ENCODE peak calls at places on chromosomes 7 and 10, in nine cellular contexts. One of them, this sample, is unnamed.

GRCh38 chr10:4650109-4650508 is 175.9 kb upstream of the AKR1E2 start:
- DNase-seq in neural progenitor cell: no peak
- DNase-seq in GM23248: peak
- DNase-seq in hepatocyte: no peak
- DNase-seq in MM.1S: no peak
- DNase-seq in HCT116: no peak
- DNase-seq in OCI-LY7: no peak
- DNase-seq in PC-3: no peak
- DNase-seq in SK-N-SH: no peak
- DNase-seq in this sample: no peak

GRCh38 chr10:87504307-87504666 is 406 bp upstream of the MINPP1 start:
- DNase-seq in hepatocyte: no peak
- DNase-seq in MM.1S: no peak
- DNase-seq in OCI-LY7: peak
- DNase-seq in HCT116: no peak
- DNase-seq in neural progenitor cell: no peak
- DNase-seq in GM23248: no peak
- DNase-seq in PC-3: no peak
- DNase-seq in SK-N-SH: no peak
- DNase-seq in this sample: no peak

GRCh38 chr10:110625356-110625894 is 18.7 kb upstream of the RBM20 start:
- DNase-seq in HCT116: no peak
- DNase-seq in hepatocyte: no peak
- DNase-seq in neural progenitor cell: no peak
- DNase-seq in MM.1S: no peak
- DNase-seq in SK-N-SH: no peak
- DNase-seq in GM23248: no peak
- DNase-seq in PC-3: no peak
- DNase-seq in OCI-LY7: no peak
- DNase-seq in this sample: no peak

GRCh38 chr10:5945561-5946418 is 31.6 kb downstream of the IL15RA start:
- DNase-seq in MM.1S: no peak
- DNase-seq in neural progenitor cell: no peak
- DNase-seq in SK-N-SH: no peak
- DNase-seq in hepatocyte: peak
- DNase-seq in GM23248: peak
- DNase-seq in HCT116: no peak
- DNase-seq in PC-3: peak
- DNase-seq in OCI-LY7: no peak
- DNase-seq in this sample: peak

GRCh38 chr10:58817499-58817898 is 304.8 kb downstream of the BICC1 start:
- DNase-seq in MM.1S: no peak
- DNase-seq in OCI-LY7: no peak
- DNase-seq in PC-3: no peak
- DNase-seq in GM23248: no peak
- DNase-seq in HCT116: no peak
- DNase-seq in neural progenitor cell: no peak
- DNase-seq in hepatocyte: no peak
- DNase-seq in SK-N-SH: no peak
- DNase-seq in this sample: no peak

GRCh38 chr10:110887560-110887959 is 15.8 kb downstream of the PDCD4 start:
- DNase-seq in SK-N-SH: no peak
- DNase-seq in MM.1S: no peak
- DNase-seq in HCT116: no peak
- DNase-seq in neural progenitor cell: no peak
- DNase-seq in OCI-LY7: no peak
- DNase-seq in hepatocyte: no peak
- DNase-seq in PC-3: no peak
- DNase-seq in GM23248: no peak
- DNase-seq in this sample: no peak

GRCh38 chr7:54817125-54817524 is 58.1 kb upstream of the SEC61G start:
- DNase-seq in PC-3: no peak
- DNase-seq in OCI-LY7: no peak
- DNase-seq in GM23248: no peak
- DNase-seq in MM.1S: no peak
- DNase-seq in hepatocyte: no peak
- DNase-seq in neural progenitor cell: no peak
- DNase-seq in SK-N-SH: no peak
- DNase-seq in HCT116: no peak
- DNase-seq in this sample: no peak

GRCh38 chr7:512146-512510 is 7.5 kb downstream of the PDGFA start:
- DNase-seq in PC-3: no peak
- DNase-seq in HCT116: no peak
- DNase-seq in hepatocyte: no peak
- DNase-seq in GM23248: no peak
- DNase-seq in MM.1S: no peak
- DNase-seq in SK-N-SH: no peak
- DNase-seq in OCI-LY7: no peak
- DNase-seq in neural progenitor cell: no peak
- DNase-seq in this sample: no peak

GRCh38 chr7:142298009-142298408 is 40.2 kb upstream of the PRSS58 start:
- DNase-seq in MM.1S: peak
- DNase-seq in neural progenitor cell: peak
- DNase-seq in hepatocyte: peak
- DNase-seq in HCT116: peak
- DNase-seq in SK-N-SH: peak
- DNase-seq in PC-3: peak
- DNase-seq in OCI-LY7: peak
- DNase-seq in GM23248: peak
- DNase-seq in this sample: peak

GRCh38 chr10:116287906-116288501 is 15.0 kb upstream of the GFRA1 start:
- DNase-seq in SK-N-SH: peak
- DNase-seq in hepatocyte: peak
- DNase-seq in HCT116: peak
- DNase-seq in PC-3: peak
- DNase-seq in neural progenitor cell: peak
- DNase-seq in GM23248: peak
- DNase-seq in MM.1S: peak
- DNase-seq in OCI-LY7: peak
- DNase-seq in this sample: peak

GRCh38 chr10:22415072-22415471 is 69.8 kb downstream of the SPAG6 start:
- DNase-seq in HCT116: no peak
- DNase-seq in neural progenitor cell: no peak
- DNase-seq in SK-N-SH: no peak
- DNase-seq in MM.1S: no peak
- DNase-seq in PC-3: no peak
- DNase-seq in OCI-LY7: no peak
- DNase-seq in hepatocyte: no peak
- DNase-seq in GM23248: no peak
- DNase-seq in this sample: no peak

GRCh38 chr7:106371629-106372028 is 86.8 kb upstream of the NAMPT start:
- DNase-seq in PC-3: no peak
- DNase-seq in neural progenitor cell: no peak
- DNase-seq in MM.1S: no peak
- DNase-seq in hepatocyte: no peak
- DNase-seq in GM23248: no peak
- DNase-seq in SK-N-SH: no peak
- DNase-seq in OCI-LY7: peak
- DNase-seq in HCT116: no peak
- DNase-seq in this sample: no peak

GRCh38 chr7:48872548-48872947 is 51.8 kb upstream of the CDC14C start:
- DNase-seq in neural progenitor cell: no peak
- DNase-seq in GM23248: peak
- DNase-seq in HCT116: no peak
- DNase-seq in MM.1S: no peak
- DNase-seq in PC-3: no peak
- DNase-seq in OCI-LY7: no peak
- DNase-seq in hepatocyte: no peak
- DNase-seq in SK-N-SH: no peak
- DNase-seq in this sample: no peak
- TF ChIP-seq EZH2phosphoT487 in neural progenitor cell: no peak
- TF ChIP-seq EZH2phosphoT487 in GM23248: no peak
- TF ChIP-seq EZH2phosphoT487 in HCT116: no peak
- TF ChIP-seq EZH2phosphoT487 in MM.1S: no peak
- TF ChIP-seq EZH2phosphoT487 in PC-3: no peak
- TF ChIP-seq EZH2phosphoT487 in OCI-LY7: no peak
- TF ChIP-seq EZH2phosphoT487 in hepatocyte: no peak
- TF ChIP-seq EZH2phosphoT487 in SK-N-SH: no peak
- TF ChIP-seq EZH2phosphoT487 in this sample: no peak

GRCh38 chr10:113496124-113496523 is 56.7 kb upstream of the HABP2 start:
- DNase-seq in OCI-LY7: no peak
- DNase-seq in SK-N-SH: no peak
- DNase-seq in HCT116: no peak
- DNase-seq in MM.1S: no peak
- DNase-seq in neural progenitor cell: no peak
- DNase-seq in hepatocyte: no peak
- DNase-seq in GM23248: peak
- DNase-seq in PC-3: no peak
- DNase-seq in this sample: no peak

GRCh38 chr10:113493195-113493594 is 59.7 kb upstream of the HABP2 start:
- DNase-seq in PC-3: peak
- DNase-seq in neural progenitor cell: no peak
- DNase-seq in OCI-LY7: no peak
- DNase-seq in HCT116: no peak
- DNase-seq in MM.1S: no peak
- DNase-seq in SK-N-SH: no peak
- DNase-seq in hepatocyte: no peak
- DNase-seq in GM23248: peak
- DNase-seq in this sample: no peak

GRCh38 chr10:113494736-113495135 is 58.1 kb upstream of the HABP2 start:
- DNase-seq in OCI-LY7: no peak
- DNase-seq in HCT116: no peak
- DNase-seq in neural progenitor cell: no peak
- DNase-seq in PC-3: no peak
- DNase-seq in GM23248: peak
- DNase-seq in hepatocyte: no peak
- DNase-seq in MM.1S: no peak
- DNase-seq in SK-N-SH: no peak
- DNase-seq in this sample: peak

GRCh38 chr10:113492181-113492580 is 60.7 kb upstream of the HABP2 start:
- DNase-seq in OCI-LY7: no peak
- DNase-seq in hepatocyte: no peak
- DNase-seq in SK-N-SH: no peak
- DNase-seq in PC-3: no peak
- DNase-seq in HCT116: no peak
- DNase-seq in MM.1S: no peak
- DNase-seq in neural progenitor cell: no peak
- DNase-seq in GM23248: peak
- DNase-seq in this sample: no peak

DNA sequence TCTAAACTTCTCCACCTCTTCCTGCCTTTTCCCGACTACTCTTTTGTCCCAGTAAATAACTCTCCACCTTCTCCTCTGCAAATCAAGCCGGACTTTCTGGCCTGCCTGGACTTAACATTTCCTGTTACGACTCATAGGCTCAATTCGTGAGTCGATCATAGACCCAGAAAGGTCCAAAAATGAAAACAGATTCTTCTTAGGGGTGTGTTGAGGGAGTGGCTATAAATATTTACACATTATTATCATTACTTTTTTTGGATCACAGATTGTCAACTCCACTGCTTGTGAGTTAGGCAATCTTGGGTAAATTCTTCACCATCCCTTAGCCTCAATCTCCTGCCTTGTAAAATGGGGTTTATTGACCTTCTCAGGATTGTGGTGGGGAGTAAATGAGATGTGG is 58.9 kb upstream of the HABP2 start:
- DNase-seq in hepatocyte: no peak
- DNase-seq in HCT116: no peak
- DNase-seq in MM.1S: no peak
- DNase-seq in SK-N-SH: no peak
- DNase-seq in OCI-LY7: no peak
- DNase-seq in neural progenitor cell: no peak
- DNase-seq in PC-3: peak
- DNase-seq in GM23248: peak
- DNase-seq in this sample: no peak
- H3K4me2 ChIP-seq in hepatocyte: no peak
- H3K4me2 ChIP-seq in HCT116: no peak
- H3K4me2 ChIP-seq in MM.1S: no peak
- H3K4me2 ChIP-seq in SK-N-SH: no peak
- H3K4me2 ChIP-seq in OCI-LY7: no peak
- H3K4me2 ChIP-seq in neural progenitor cell: no peak
- H3K4me2 ChIP-seq in PC-3: peak
- H3K4me2 ChIP-seq in GM23248: peak
- H3K4me2 ChIP-seq in this sample: no peak

GRCh38 chr10:122341141-122341810 is 33.2 kb upstream of the PLEKHA1 start:
- DNase-seq in PC-3: no peak
- DNase-seq in MM.1S: no peak
- DNase-seq in neural progenitor cell: no peak
- DNase-seq in OCI-LY7: no peak
- DNase-seq in SK-N-SH: no peak
- DNase-seq in hepatocyte: no peak
- DNase-seq in HCT116: no peak
- DNase-seq in GM23248: no peak
- DNase-seq in this sample: no peak
- TF ChIP-seq EZH2phosphoT487 in PC-3: no peak
- TF ChIP-seq EZH2phosphoT487 in MM.1S: no peak
- TF ChIP-seq EZH2phosphoT487 in neural progenitor cell: no peak
- TF ChIP-seq EZH2phosphoT487 in OCI-LY7: no peak
- TF ChIP-seq EZH2phosphoT487 in SK-N-SH: no peak
- TF ChIP-seq EZH2phosphoT487 in hepatocyte: no peak
- TF ChIP-seq EZH2phosphoT487 in HCT116: no peak
- TF ChIP-seq EZH2phosphoT487 in GM23248: no peak
- TF ChIP-seq EZH2phosphoT487 in this sample: no peak

GRCh38 chr7:24731313-24731712 is 26.0 kb downstream of the GSDME start:
- DNase-seq in hepatocyte: no peak
- DNase-seq in PC-3: no peak
- DNase-seq in MM.1S: no peak
- DNase-seq in SK-N-SH: no peak
- DNase-seq in HCT116: no peak
- DNase-seq in neural progenitor cell: no peak
- DNase-seq in GM23248: no peak
- DNase-seq in OCI-LY7: no peak
- DNase-seq in this sample: no peak

GRCh38 chr7:24737281-24737680 is 20.0 kb downstream of the GSDME start:
- DNase-seq in HCT116: no peak
- DNase-seq in hepatocyte: no peak
- DNase-seq in GM23248: no peak
- DNase-seq in MM.1S: no peak
- DNase-seq in neural progenitor cell: no peak
- DNase-seq in SK-N-SH: no peak
- DNase-seq in OCI-LY7: no peak
- DNase-seq in PC-3: no peak
- DNase-seq in this sample: no peak

GRCh38 chr7:24732646-24733413 is 24.4 kb downstream of the GSDME start:
- DNase-seq in OCI-LY7: no peak
- DNase-seq in MM.1S: peak
- DNase-seq in neural progenitor cell: no peak
- DNase-seq in GM23248: peak
- DNase-seq in HCT116: no peak
- DNase-seq in SK-N-SH: no peak
- DNase-seq in PC-3: peak
- DNase-seq in hepatocyte: peak
- DNase-seq in this sample: no peak

GRCh38 chr7:24733414-24734060 is 23.7 kb downstream of the GSDME start:
- DNase-seq in SK-N-SH: no peak
- DNase-seq in MM.1S: peak
- DNase-seq in PC-3: no peak
- DNase-seq in OCI-LY7: no peak
- DNase-seq in GM23248: no peak
- DNase-seq in hepatocyte: no peak
- DNase-seq in neural progenitor cell: no peak
- DNase-seq in HCT116: no peak
- DNase-seq in this sample: no peak

DNA sequence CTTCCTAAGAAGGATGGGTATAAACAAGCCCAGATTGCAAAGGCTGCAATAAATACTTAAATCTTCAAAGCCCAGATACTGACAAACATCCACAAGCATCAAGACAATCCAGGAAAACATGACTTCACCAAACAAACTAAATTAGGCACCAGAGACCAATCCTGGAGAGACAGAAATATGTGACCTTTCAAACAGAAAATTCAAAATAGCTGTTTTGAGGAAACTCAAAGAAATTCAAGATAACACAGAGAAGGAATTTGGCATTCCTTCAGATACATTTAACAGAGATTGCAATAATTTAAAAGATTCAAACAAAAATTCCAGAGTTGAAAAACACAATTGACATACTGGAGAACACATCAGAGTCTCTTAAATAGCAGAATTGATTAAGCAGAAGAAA is 23.0 kb downstream of the GSDME start:
- DNase-seq in SK-N-SH: no peak
- DNase-seq in neural progenitor cell: no peak
- DNase-seq in MM.1S: no peak
- DNase-seq in hepatocyte: no peak
- DNase-seq in GM23248: no peak
- DNase-seq in OCI-LY7: no peak
- DNase-seq in PC-3: no peak
- DNase-seq in HCT116: no peak
- DNase-seq in this sample: no peak
- H3K4me2 ChIP-seq in SK-N-SH: no peak
- H3K4me2 ChIP-seq in neural progenitor cell: no peak
- H3K4me2 ChIP-seq in MM.1S: no peak
- H3K4me2 ChIP-seq in hepatocyte: no peak
- H3K4me2 ChIP-seq in GM23248: no peak
- H3K4me2 ChIP-seq in OCI-LY7: no peak
- H3K4me2 ChIP-seq in PC-3: no peak
- H3K4me2 ChIP-seq in HCT116: no peak
- H3K4me2 ChIP-seq in this sample: no peak

This sample was measured in GM23338.